ENCODE peak calls at places on chromosomes 11 and 22, in seven cellular contexts. L is RWPE1; S is right lobe of liver; V is MCF 10A; R is natural killer cell; X is CD8-positive, alpha-beta T cell; B is OCI-LY7. D is an unnamed sample.

GRCh38 chr11:131568318-131568717 is 197.9 kb downstream of the NTM start:
- DNase-seq in L (no peak), S (no peak), V (no peak), R (no peak), X (no peak), B (no peak), D (no peak)

GRCh38 chr11:44893250-44894216 is 57.1 kb downstream of the TP53I11 start:
- DNase-seq in L (no peak), S (no peak), V (no peak), R (no peak), X (no peak), B (no peak), D (no peak)

GRCh38 chr11:17219016-17219415 is 11.2 kb upstream of the PIK3C2A start:
- DNase-seq in L (no peak), S (no peak), V (no peak), R (no peak), X (no peak), B (no peak), D (no peak)

GRCh38 chr11:1772270-1773130 is 8.8 kb upstream of the CTSD start:
- DNase-seq in L (peak; percentile 93), S (peak; percentile 73), V (peak; percentile 91), R (peak; percentile 53), X (peak; percentile 61), B (peak; percentile 13), D (no peak)

GRCh38 chr22:24995649-24996180 is 43.2 kb downstream of the KIAA1671 start:
- DNase-seq in L (no peak), S (no peak), V (no peak), R (no peak), X (no peak), B (no peak), D (no peak)

GRCh38 chr11:22349446-22349845 is 11.3 kb downstream of the SLC17A6 start:
- DNase-seq in L (no peak), S (no peak), V (no peak), R (no peak), X (no peak), B (no peak), D (no peak)

GRCh38 chr22:30183861-30184278 is 62.7 kb downstream of the LIF start:
- DNase-seq in L (no peak), S (no peak), V (no peak), R (no peak), X (no peak), B (no peak), D (no peak)

GRCh38 chr22:48494968-48495750 is 1332.5 kb downstream of the BRD1 start:
- DNase-seq in L (no peak), S (peak; percentile 50), V (no peak), R (no peak), X (no peak), B (no peak), D (no peak)

GRCh38 chr22:48278620-48279464 is 1516.4 kb downstream of the TBC1D22A start:
- DNase-seq in L (no peak), S (no peak), V (no peak), R (no peak), X (no peak), B (no peak), D (no peak)

DNA sequence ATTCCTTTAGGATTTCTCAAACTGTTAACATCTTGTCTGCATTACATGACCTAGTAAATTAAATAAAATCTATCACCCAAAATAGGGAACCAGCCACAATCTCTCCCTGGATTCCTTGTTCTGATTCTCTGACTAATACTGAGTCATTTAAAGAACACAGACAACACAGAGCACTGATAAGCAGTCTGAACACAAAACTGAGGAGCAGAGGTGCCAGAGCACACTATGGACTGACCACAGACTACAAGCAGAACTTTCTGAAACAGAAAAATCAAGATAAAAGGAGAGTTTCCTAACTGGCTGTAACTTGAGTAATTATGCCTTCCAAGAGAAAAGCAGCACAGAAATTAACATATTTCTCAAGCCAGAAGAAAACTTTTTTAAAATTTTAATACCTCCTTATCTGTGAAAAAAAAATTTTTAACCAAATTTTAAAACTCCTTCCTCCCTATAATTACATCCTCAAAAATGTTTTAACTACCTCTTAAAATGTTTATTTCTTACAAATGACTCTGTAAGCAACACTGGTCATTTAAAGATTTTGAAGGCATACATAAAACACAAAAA is 128.9 kb downstream of the SGSM3 start:
- DNase-seq in L (peak; percentile 57), S (no peak), V (peak; percentile 90), R (no peak), X (no peak), B (no peak), D (peak; percentile 44)
- TF ChIP-seq CTCF in L (no peak), S (no peak), V (no peak), R (no peak), X (no peak), B (no peak), D (no peak)

DNA sequence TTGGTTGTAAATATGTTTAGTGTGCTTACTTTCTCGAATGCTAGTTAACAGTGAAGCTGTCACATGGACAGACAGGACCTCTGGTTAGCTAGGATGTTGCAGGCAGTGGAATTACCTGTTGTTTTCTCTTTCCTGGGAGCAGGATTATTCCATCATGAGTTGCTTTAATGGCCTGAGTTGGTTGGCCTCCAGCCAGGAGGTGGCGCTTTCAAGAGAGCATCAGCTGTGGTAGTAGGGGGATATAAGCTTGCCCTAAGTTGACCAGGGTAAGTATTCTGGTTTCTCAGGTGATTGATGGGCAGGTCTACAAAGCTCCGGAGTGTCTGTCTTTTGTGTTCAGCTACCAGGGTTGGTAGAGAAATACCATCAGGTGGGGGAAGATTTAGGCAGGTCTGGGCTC is 43.5 kb downstream of the NELL1 start:
- DNase-seq in L (no peak), S (no peak), V (no peak), R (no peak), X (no peak), B (no peak), D (no peak)
- TF ChIP-seq CTCF in L (no peak), S (no peak), V (no peak), R (no peak), X (no peak), B (peak; percentile 37), D (no peak)

DNA sequence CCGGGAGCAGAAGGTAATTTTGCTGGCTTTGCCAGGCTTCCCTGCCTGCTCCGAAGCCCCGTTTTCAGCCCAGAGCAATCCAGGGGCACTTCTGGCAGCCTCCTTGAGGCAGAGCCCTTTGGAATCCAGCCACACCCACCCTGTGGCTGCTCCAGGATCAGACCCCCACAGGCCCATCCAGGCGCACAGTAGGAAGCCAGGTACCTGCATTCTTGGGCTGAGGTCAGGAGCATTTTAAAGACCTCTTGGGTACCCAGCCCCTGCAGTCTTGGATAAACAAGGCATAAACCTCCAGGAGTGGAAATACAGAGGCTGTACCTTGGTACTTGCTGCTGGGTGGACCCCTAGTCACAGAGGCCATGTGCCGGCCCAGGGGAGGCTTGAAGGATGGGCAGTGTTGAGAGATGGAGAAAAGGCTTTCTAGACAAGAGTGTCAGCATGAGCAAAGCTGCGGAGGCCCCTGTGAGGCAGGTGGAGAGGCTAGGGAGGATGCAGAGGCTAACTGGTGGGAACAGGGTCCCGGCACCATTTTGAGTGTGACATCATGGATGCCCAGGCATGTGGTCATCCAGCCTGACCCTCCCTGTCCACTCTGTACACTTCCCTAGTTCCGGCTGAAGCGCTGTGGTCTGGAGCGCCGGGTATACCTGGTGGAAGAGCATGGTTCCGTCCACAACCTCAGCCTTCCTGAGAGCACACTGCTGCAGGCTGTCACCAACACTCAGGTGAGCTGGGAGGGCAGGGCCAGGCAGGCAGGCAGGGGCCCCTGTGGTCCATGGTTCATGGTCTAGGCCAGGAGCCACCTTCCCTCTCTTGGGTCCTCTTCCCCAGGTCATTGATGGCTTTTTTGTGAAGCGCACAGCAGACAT is 3.9 kb downstream of the MUS81 start:
- DNase-seq in L (no peak), S (no peak), V (no peak), R (no peak), X (no peak), B (no peak), D (no peak)
- TF ChIP-seq CTCF in L (no peak), S (no peak), V (no peak), R (no peak), X (no peak), B (no peak), D (no peak)

GRCh38 chr22:22403771-22404170 is 104.8 kb downstream of the ZNF280B start:
- DNase-seq in L (no peak), S (no peak), V (no peak), R (no peak), X (no peak), B (peak; percentile 80), D (no peak)
- TF ChIP-seq CTCF in L (no peak), S (no peak), V (no peak), R (no peak), X (no peak), B (peak; percentile 60), D (no peak)

GRCh38 chr11:26134481-26135355 is 197.2 kb upstream of the ANO3 start:
- DNase-seq in L (peak; percentile 5), S (no peak), V (peak; percentile 11), R (no peak), X (no peak), B (peak; percentile 72), D (no peak)
- TF ChIP-seq CTCF in L (peak; percentile 25), S (peak; percentile 35), V (peak; percentile 8), R (no peak), X (no peak), B (peak; percentile 87), D (peak; percentile 38)

GRCh38 chr22:36625102-36625501 is 78.5 kb downstream of the CACNG2 start:
- DNase-seq in L (no peak), S (no peak), V (no peak), R (no peak), X (no peak), B (no peak), D (no peak)
- TF ChIP-seq CTCF in L (no peak), S (no peak), V (no peak), R (no peak), X (no peak), B (no peak), D (no peak)

GRCh38 chr11:46338988-46339666 is 8.1 kb upstream of the DGKZ start:
- DNase-seq in L (no peak), S (no peak), V (no peak), R (no peak), X (no peak), B (no peak), D (no peak)
- TF ChIP-seq CTCF in L (no peak), S (no peak), V (no peak), R (no peak), X (no peak), B (no peak), D (no peak)

D was measured in GM06990.